ENCODE peak calls at places on chromosomes 2 and 18, in eight cellular contexts. One of them, this sample, is unnamed.
A peak's percentile ranks its signal among the peaks of the same experiment; 100 is the strongest.

GRCh38 chr18:3889803-3890202 is 439.8 kb downstream of the TGIF1 start:
- DNase-seq in NT2/D1: no peak
- DNase-seq in aorta: no peak
- DNase-seq in pancreas: no peak
- DNase-seq in neural progenitor cell: no peak
- DNase-seq in CD8-positive, alpha-beta T cell: no peak
- DNase-seq in PC-9: no peak
- DNase-seq in tibial artery: no peak
- DNase-seq in this sample: no peak

GRCh38 chr2:55097083-55097461 is 46.8 kb upstream of the RTN4 start:
- DNase-seq in pancreas: no peak
- DNase-seq in PC-9: no peak
- DNase-seq in tibial artery: no peak
- DNase-seq in CD8-positive, alpha-beta T cell: no peak
- DNase-seq in neural progenitor cell: no peak
- DNase-seq in NT2/D1: no peak
- DNase-seq in aorta: no peak
- DNase-seq in this sample: no peak

GRCh38 chr18:8409151-8409550 is 200.1 kb upstream of the RAB12 start:
- DNase-seq in aorta: no peak
- DNase-seq in pancreas: no peak
- DNase-seq in PC-9: no peak
- DNase-seq in neural progenitor cell: no peak
- DNase-seq in NT2/D1: no peak
- DNase-seq in tibial artery: no peak
- DNase-seq in CD8-positive, alpha-beta T cell: no peak
- DNase-seq in this sample: no peak

GRCh38 chr2:169026056-169026455 is 5.1 kb downstream of the ABCB11 start:
- DNase-seq in aorta: no peak
- DNase-seq in tibial artery: no peak
- DNase-seq in pancreas: no peak
- DNase-seq in PC-9: no peak
- DNase-seq in neural progenitor cell: no peak
- DNase-seq in CD8-positive, alpha-beta T cell: no peak
- DNase-seq in NT2/D1: no peak
- DNase-seq in this sample: no peak

GRCh38 chr18:39604836-39605235 is 2039.2 kb upstream of the CELF4 start:
- DNase-seq in tibial artery: no peak
- DNase-seq in PC-9: no peak
- DNase-seq in neural progenitor cell: no peak
- DNase-seq in aorta: no peak
- DNase-seq in NT2/D1: no peak
- DNase-seq in pancreas: no peak
- DNase-seq in CD8-positive, alpha-beta T cell: no peak
- DNase-seq in this sample: no peak

GRCh38 chr2:119482481-119483394 is 41.5 kb downstream of the SCTR start:
- DNase-seq in CD8-positive, alpha-beta T cell: peak; percentile 42
- DNase-seq in tibial artery: peak; percentile 46
- DNase-seq in aorta: peak; percentile 90
- DNase-seq in NT2/D1: no peak
- DNase-seq in PC-9: no peak
- DNase-seq in neural progenitor cell: no peak
- DNase-seq in pancreas: no peak
- DNase-seq in this sample: peak; percentile 31

GRCh38 chr2:119008108-119008507 is 66.1 kb downstream of the MARCO start:
- DNase-seq in pancreas: no peak
- DNase-seq in aorta: no peak
- DNase-seq in tibial artery: no peak
- DNase-seq in CD8-positive, alpha-beta T cell: peak; percentile 41
- DNase-seq in NT2/D1: peak; percentile 23
- DNase-seq in PC-9: no peak
- DNase-seq in neural progenitor cell: no peak
- DNase-seq in this sample: no peak

GRCh38 chr2:99707592-99707991 is 217.8 kb upstream of the REV1 start:
- DNase-seq in NT2/D1: no peak
- DNase-seq in PC-9: no peak
- DNase-seq in CD8-positive, alpha-beta T cell: no peak
- DNase-seq in aorta: no peak
- DNase-seq in tibial artery: no peak
- DNase-seq in pancreas: no peak
- DNase-seq in neural progenitor cell: no peak
- DNase-seq in this sample: no peak

GRCh38 chr2:1656961-1657841 is 87.1 kb downstream of the PXDN start:
- DNase-seq in PC-9: no peak
- DNase-seq in CD8-positive, alpha-beta T cell: no peak
- DNase-seq in tibial artery: peak; percentile 20
- DNase-seq in neural progenitor cell: no peak
- DNase-seq in pancreas: no peak
- DNase-seq in aorta: peak; percentile 27
- DNase-seq in NT2/D1: no peak
- DNase-seq in this sample: peak; percentile 33

GRCh38 chr2:64101141-64101591 is 43.1 kb downstream of the PELI1 start:
- DNase-seq in pancreas: no peak
- DNase-seq in CD8-positive, alpha-beta T cell: no peak
- DNase-seq in neural progenitor cell: no peak
- DNase-seq in aorta: no peak
- DNase-seq in NT2/D1: no peak
- DNase-seq in tibial artery: no peak
- DNase-seq in PC-9: no peak
- DNase-seq in this sample: no peak

GRCh38 chr18:3985030-3985429 is 470.1 kb downstream of the DLGAP1 start:
- DNase-seq in aorta: no peak
- DNase-seq in neural progenitor cell: no peak
- DNase-seq in tibial artery: no peak
- DNase-seq in PC-9: no peak
- DNase-seq in pancreas: no peak
- DNase-seq in NT2/D1: no peak
- DNase-seq in CD8-positive, alpha-beta T cell: no peak
- DNase-seq in this sample: no peak

GRCh38 chr2:6369266-6369665 is 496.4 kb downstream of the CMPK2 start:
- DNase-seq in PC-9: no peak
- DNase-seq in neural progenitor cell: no peak
- DNase-seq in CD8-positive, alpha-beta T cell: no peak
- DNase-seq in tibial artery: no peak
- DNase-seq in NT2/D1: no peak
- DNase-seq in aorta: no peak
- DNase-seq in pancreas: no peak
- DNase-seq in this sample: no peak

GRCh38 chr2:45964226-45964841 is 312.9 kb downstream of the PRKCE start:
- DNase-seq in PC-9: peak; percentile 99
- DNase-seq in aorta: peak; percentile 93
- DNase-seq in pancreas: peak; percentile 62
- DNase-seq in neural progenitor cell: no peak
- DNase-seq in CD8-positive, alpha-beta T cell: no peak
- DNase-seq in NT2/D1: no peak
- DNase-seq in tibial artery: peak; percentile 47
- DNase-seq in this sample: no peak

GRCh38 chr2:26583381-26583911 is 57.7 kb downstream of the CIB4 start:
- DNase-seq in aorta: no peak
- DNase-seq in tibial artery: no peak
- DNase-seq in neural progenitor cell: no peak
- DNase-seq in NT2/D1: no peak
- DNase-seq in CD8-positive, alpha-beta T cell: no peak
- DNase-seq in pancreas: no peak
- DNase-seq in PC-9: no peak
- DNase-seq in this sample: no peak

GRCh38 chr2:204538179-204539009 is 6.9 kb upstream of the PARD3B start:
- DNase-seq in aorta: no peak
- DNase-seq in NT2/D1: peak; percentile 38
- DNase-seq in PC-9: no peak
- DNase-seq in tibial artery: peak; percentile 25
- DNase-seq in pancreas: no peak
- DNase-seq in CD8-positive, alpha-beta T cell: no peak
- DNase-seq in neural progenitor cell: peak; percentile 63
- DNase-seq in this sample: no peak

GRCh38 chr2:12935226-12935625 is 218.5 kb downstream of the TRIB2 start:
- DNase-seq in aorta: no peak
- DNase-seq in pancreas: no peak
- DNase-seq in neural progenitor cell: peak; percentile 59
- DNase-seq in tibial artery: no peak
- DNase-seq in PC-9: no peak
- DNase-seq in NT2/D1: no peak
- DNase-seq in CD8-positive, alpha-beta T cell: no peak
- DNase-seq in this sample: no peak

GRCh38 chr2:96527052-96527964 is 9.2 kb upstream of the ARID5A start:
- DNase-seq in PC-9: no peak
- DNase-seq in tibial artery: no peak
- DNase-seq in pancreas: no peak
- DNase-seq in NT2/D1: no peak
- DNase-seq in CD8-positive, alpha-beta T cell: peak; percentile 71
- DNase-seq in neural progenitor cell: peak; percentile 76
- DNase-seq in aorta: peak; percentile 87
- DNase-seq in this sample: no peak

GRCh38 chr2:86050301-86050700 is 55.4 kb downstream of the POLR1A start:
- DNase-seq in pancreas: peak; percentile 5
- DNase-seq in tibial artery: no peak
- DNase-seq in CD8-positive, alpha-beta T cell: no peak
- DNase-seq in neural progenitor cell: no peak
- DNase-seq in PC-9: no peak
- DNase-seq in NT2/D1: no peak
- DNase-seq in aorta: no peak
- DNase-seq in this sample: peak; percentile 5
- H3K36me3 ChIP-seq in pancreas: no peaks in the 10 kb centered on the region
- H3K36me3 ChIP-seq in tibial artery: peaks cover 68% of the 10 kb centered on the region
- H3K36me3 ChIP-seq in CD8-positive, alpha-beta T cell: peaks cover 49% of the 10 kb centered on the region
- H3K36me3 ChIP-seq in neural progenitor cell: peaks cover 3% of the 10 kb centered on the region
- H3K36me3 ChIP-seq in PC-9: peaks cover 20% of the 10 kb centered on the region
- H3K36me3 ChIP-seq in NT2/D1: peaks cover 92% of the 10 kb centered on the region
- H3K36me3 ChIP-seq in aorta: peaks cover 17% of the 10 kb centered on the region
- H3K36me3 ChIP-seq in this sample: peaks cover 8% of the 10 kb centered on the region

GRCh38 chr2:24566209-24566608 is 75.2 kb downstream of the NCOA1 start:
- DNase-seq in neural progenitor cell: no peak
- DNase-seq in tibial artery: no peak
- DNase-seq in aorta: no peak
- DNase-seq in NT2/D1: no peak
- DNase-seq in PC-9: no peak
- DNase-seq in pancreas: no peak
- DNase-seq in CD8-positive, alpha-beta T cell: no peak
- DNase-seq in this sample: no peak
- H3K36me3 ChIP-seq in neural progenitor cell: no peaks in the 10 kb centered on the region
- H3K36me3 ChIP-seq in tibial artery: peaks cover 11% of the 10 kb centered on the region
- H3K36me3 ChIP-seq in aorta: peaks cover 4% of the 10 kb centered on the region
- H3K36me3 ChIP-seq in NT2/D1: no peaks in the 10 kb centered on the region
- H3K36me3 ChIP-seq in PC-9: no peaks in the 10 kb centered on the region
- H3K36me3 ChIP-seq in pancreas: no peaks in the 10 kb centered on the region
- H3K36me3 ChIP-seq in CD8-positive, alpha-beta T cell: no peaks in the 10 kb centered on the region
- H3K36me3 ChIP-seq in this sample: peaks cover 4% of the 10 kb centered on the region

GRCh38 chr2:43898958-43899346 is 60.2 kb downstream of the ABCG8 start:
- DNase-seq in NT2/D1: no peak
- DNase-seq in PC-9: no peak
- DNase-seq in aorta: no peak
- DNase-seq in neural progenitor cell: no peak
- DNase-seq in pancreas: no peak
- DNase-seq in tibial artery: no peak
- DNase-seq in CD8-positive, alpha-beta T cell: no peak
- DNase-seq in this sample: no peak

GRCh38 chr2:43898134-43898957 is 59.6 kb downstream of the ABCG8 start:
- DNase-seq in neural progenitor cell: peak; percentile 23
- DNase-seq in PC-9: no peak
- DNase-seq in NT2/D1: no peak
- DNase-seq in CD8-positive, alpha-beta T cell: no peak
- DNase-seq in pancreas: peak; percentile 68
- DNase-seq in aorta: no peak
- DNase-seq in tibial artery: no peak
- DNase-seq in this sample: peak; percentile 52

GRCh38 chr2:43890855-43891254 is 52.1 kb downstream of the ABCG8 start:
- DNase-seq in PC-9: no peak
- DNase-seq in tibial artery: no peak
- DNase-seq in NT2/D1: no peak
- DNase-seq in aorta: no peak
- DNase-seq in neural progenitor cell: no peak
- DNase-seq in CD8-positive, alpha-beta T cell: no peak
- DNase-seq in pancreas: no peak
- DNase-seq in this sample: no peak

GRCh38 chr2:43897492-43897891 is 58.7 kb downstream of the ABCG8 start:
- DNase-seq in pancreas: no peak
- DNase-seq in CD8-positive, alpha-beta T cell: no peak
- DNase-seq in NT2/D1: no peak
- DNase-seq in neural progenitor cell: no peak
- DNase-seq in aorta: no peak
- DNase-seq in tibial artery: no peak
- DNase-seq in PC-9: no peak
- DNase-seq in this sample: no peak

GRCh38 chr2:43894743-43895142 is 56.0 kb downstream of the ABCG8 start:
- DNase-seq in CD8-positive, alpha-beta T cell: no peak
- DNase-seq in pancreas: no peak
- DNase-seq in neural progenitor cell: no peak
- DNase-seq in NT2/D1: no peak
- DNase-seq in aorta: no peak
- DNase-seq in PC-9: no peak
- DNase-seq in tibial artery: no peak
- DNase-seq in this sample: no peak
- H3K36me3 ChIP-seq in CD8-positive, alpha-beta T cell: peaks cover 32% of the 10 kb centered on the region
- H3K36me3 ChIP-seq in pancreas: peaks cover 4% of the 10 kb centered on the region
- H3K36me3 ChIP-seq in neural progenitor cell: peaks cover 25% of the 10 kb centered on the region
- H3K36me3 ChIP-seq in NT2/D1: peaks cover 77% of the 10 kb centered on the region
- H3K36me3 ChIP-seq in aorta: peaks cover 7% of the 10 kb centered on the region
- H3K36me3 ChIP-seq in PC-9: peaks cover 84% of the 10 kb centered on the region
- H3K36me3 ChIP-seq in tibial artery: peaks cover 59% of the 10 kb centered on the region
- H3K36me3 ChIP-seq in this sample: peaks cover 1% of the 10 kb centered on the region

GRCh38 chr2:46993501-46993900 is 77.9 kb upstream of the MCFD2 start:
- DNase-seq in tibial artery: no peak
- DNase-seq in CD8-positive, alpha-beta T cell: no peak
- DNase-seq in aorta: no peak
- DNase-seq in PC-9: no peak
- DNase-seq in neural progenitor cell: no peak
- DNase-seq in pancreas: no peak
- DNase-seq in NT2/D1: no peak
- DNase-seq in this sample: no peak

GRCh38 chr2:46997329-46997728 is 81.7 kb upstream of the MCFD2 start:
- DNase-seq in pancreas: no peak
- DNase-seq in tibial artery: no peak
- DNase-seq in PC-9: no peak
- DNase-seq in CD8-positive, alpha-beta T cell: no peak
- DNase-seq in aorta: no peak
- DNase-seq in neural progenitor cell: no peak
- DNase-seq in NT2/D1: no peak
- DNase-seq in this sample: no peak

GRCh38 chr2:46997884-46998283 is 82.3 kb upstream of the MCFD2 start:
- DNase-seq in pancreas: no peak
- DNase-seq in tibial artery: no peak
- DNase-seq in aorta: no peak
- DNase-seq in CD8-positive, alpha-beta T cell: no peak
- DNase-seq in PC-9: peak; percentile 17
- DNase-seq in NT2/D1: no peak
- DNase-seq in neural progenitor cell: no peak
- DNase-seq in this sample: no peak

GRCh38 chr2:46996300-46996843 is 80.8 kb upstream of the MCFD2 start:
- DNase-seq in PC-9: no peak
- DNase-seq in neural progenitor cell: no peak
- DNase-seq in aorta: no peak
- DNase-seq in tibial artery: no peak
- DNase-seq in NT2/D1: no peak
- DNase-seq in CD8-positive, alpha-beta T cell: no peak
- DNase-seq in pancreas: no peak
- DNase-seq in this sample: no peak

DNA sequence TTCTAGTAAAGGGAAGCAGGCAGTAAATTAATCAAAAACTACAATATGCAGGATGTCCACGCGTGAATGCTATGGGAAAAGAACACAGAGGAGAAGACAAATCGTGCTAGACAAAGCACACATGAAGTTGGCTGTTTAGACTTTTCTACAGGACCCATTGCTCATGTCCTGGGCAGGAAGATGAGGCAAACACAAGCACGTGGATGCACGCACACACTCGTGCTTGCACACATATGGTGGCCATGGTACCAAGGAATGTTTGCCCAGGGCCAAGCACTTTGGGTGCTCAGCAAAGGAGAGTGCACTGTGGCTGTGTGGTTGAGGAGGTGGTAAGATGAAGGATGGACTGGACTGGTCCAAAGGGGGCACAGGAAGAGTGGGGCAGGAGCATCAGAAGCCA is 80.2 kb upstream of the MCFD2 start:
- DNase-seq in neural progenitor cell: no peak
- DNase-seq in CD8-positive, alpha-beta T cell: no peak
- DNase-seq in tibial artery: no peak
- DNase-seq in pancreas: no peak
- DNase-seq in NT2/D1: no peak
- DNase-seq in aorta: no peak
- DNase-seq in PC-9: no peak
- DNase-seq in this sample: no peak
- H3K36me3 ChIP-seq in neural progenitor cell: no peaks in the 10 kb centered on the region
- H3K36me3 ChIP-seq in CD8-positive, alpha-beta T cell: peaks cover 20% of the 10 kb centered on the region
- H3K36me3 ChIP-seq in tibial artery: peaks cover 47% of the 10 kb centered on the region
- H3K36me3 ChIP-seq in pancreas: peaks cover 10% of the 10 kb centered on the region
- H3K36me3 ChIP-seq in NT2/D1: peaks cover 68% of the 10 kb centered on the region
- H3K36me3 ChIP-seq in aorta: peaks cover 11% of the 10 kb centered on the region
- H3K36me3 ChIP-seq in PC-9: peaks cover 22% of the 10 kb centered on the region
- H3K36me3 ChIP-seq in this sample: peaks cover 3% of the 10 kb centered on the region